ENCODE peak calls at places on chromosomes 12 and 14, in five cellular contexts. Y, L, J, V and R are unnamed samples.

GRCh38 chr12:13680916-13681315 is 300.5 kb downstream of the GRIN2B start:
- DNase-seq in J (no peak), Y (no peak), L (no peak), V (no peak), R (no peak)

GRCh38 chr14:77100961-77101360 is 2.9 kb downstream of the CIPC start:
- DNase-seq in L (no peak), V (no peak), J (no peak), Y (no peak), R (no peak)

GRCh38 chr14:50501642-50502041 is 30.7 kb downstream of the MAP4K5 start:
- DNase-seq in V (no peak), Y (no peak), L (no peak), J (no peak), R (no peak)

GRCh38 chr12:131911251-131911650 is 16.8 kb downstream of the ULK1 start:
- DNase-seq in V (no peak), L (no peak), J (no peak), Y (no peak), R (no peak)

GRCh38 chr12:78759387-78759786 is 105.2 kb upstream of the SYT1 start:
- DNase-seq in Y (no peak), L (no peak), J (no peak), V (no peak), R (no peak)

GRCh38 chr14:21917699-21918436 is 244.2 kb upstream of the OR4E1 start:
- DNase-seq in L (no peak), V (peak; percentile 29), J (no peak), Y (peak; percentile 45), R (peak; percentile 64)

GRCh38 chr12:3520168-3520567 is 29.2 kb downstream of the PRMT8 start:
- DNase-seq in V (no peak), L (peak; percentile 63), J (no peak), Y (no peak), R (no peak)

GRCh38 chr14:77580964-77581505 is 35.4 kb downstream of the SPTLC2 start:
- DNase-seq in L (no peak), V (peak; percentile 67), J (no peak), Y (no peak), R (peak; percentile 61)

GRCh38 chr14:22184157-22185025 is 404.6 kb downstream of the DAD1 start:
- DNase-seq in J (no peak), V (no peak), Y (no peak), L (no peak), R (no peak)

GRCh38 chr14:58107947-58108552 is 44.0 kb downstream of the ARMH4 start:
- DNase-seq in J (no peak), L (no peak), Y (peak; percentile 10), V (peak; percentile 47), R (no peak)

GRCh38 chr14:24430682-24431568 is 1.2 kb downstream of the KHNYN start:
- DNase-seq in L (no peak), J (no peak), V (peak; percentile 83), Y (peak; percentile 82), R (peak; percentile 49)

GRCh38 chr12:110934093-110934852 is 13.9 kb upstream of the MYL2 start:
- DNase-seq in L (no peak), V (no peak), Y (no peak), J (no peak), R (no peak)

GRCh38 chr12:110794623-110795280 is 52.0 kb upstream of the CCDC63 start:
- DNase-seq in V (no peak), L (peak; percentile 73), J (no peak), Y (no peak), R (no peak)

GRCh38 chr12:124633954-124634352 is 66.5 kb upstream of the NCOR2 start:
- DNase-seq in J (no peak), Y (no peak), L (no peak), V (no peak), R (no peak)

GRCh38 chr12:124874988-124875802 is 11.5 kb upstream of the SCARB1 start:
- DNase-seq in Y (no peak), J (no peak), V (no peak), L (no peak), R (no peak)

GRCh38 chr14:74763803-74764531 is 851 bp downstream of the YLPM1 start:
- DNase-seq in J (no peak), V (peak; percentile 15), L (no peak), Y (peak; percentile 21), R (peak; percentile 1)

GRCh38 chr14:63275611-63276010 is 43.1 kb downstream of the GPHB5 start:
- DNase-seq in V (no peak), Y (no peak), L (no peak), J (no peak), R (no peak)

GRCh38 chr12:40192704-40193255 is 32.0 kb upstream of the LRRK2 start:
- DNase-seq in V (peak; percentile 42), J (no peak), Y (no peak), L (no peak), R (no peak)

GRCh38 chr14:59679872-59680271 is 103.3 kb upstream of the CCDC175 start:
- DNase-seq in L (no peak), V (no peak), Y (no peak), J (peak; percentile 75), R (no peak)

GRCh38 chr12:88153959-88154358 is 11.9 kb downstream of the TMTC3 start:
- DNase-seq in J (no peak), V (no peak), L (no peak), Y (no peak), R (no peak)

GRCh38 chr14:61480704-61481285 is 159.4 kb downstream of the PRKCH start:
- DNase-seq in L (no peak), V (no peak), Y (no peak), J (no peak), R (no peak)

GRCh38 chr14:42469637-42470426 is 863.2 kb downstream of the LRFN5 start:
- DNase-seq in L (no peak), V (no peak), J (no peak), Y (no peak), R (no peak)